ENCODE peak calls at places on chromosomes 13 and 19, in six cellular contexts. One of them, this sample, is unnamed.

GRCh38 chr13:19587635-19588300 is 26.4 kb upstream of the TPTE2 start:
- DNase-seq in head of caudate nucleus: peak
- DNase-seq in stimulated activated CD8-positive, alpha-beta memory T cell treated with anti-CD3 and anti-CD28 coated beads, Interleukin-15, amount 100 ng/mL, for 24 hours: no peak
- DNase-seq in cardiac fibroblast: peak
- DNase-seq in tibial nerve: peak
- DNase-seq in kidney glomerular epithelial cell: peak
- DNase-seq in this sample: peak

GRCh38 chr13:24842533-24843278 is 78.7 kb downstream of the RNF17 start:
- DNase-seq in head of caudate nucleus: no peak
- DNase-seq in stimulated activated CD8-positive, alpha-beta memory T cell treated with anti-CD3 and anti-CD28 coated beads, Interleukin-15, amount 100 ng/mL, for 24 hours: no peak
- DNase-seq in cardiac fibroblast: no peak
- DNase-seq in tibial nerve: no peak
- DNase-seq in kidney glomerular epithelial cell: no peak
- DNase-seq in this sample: no peak

GRCh38 chr19:29548483-29549085 is 22.8 kb downstream of the VSTM2B start:
- DNase-seq in head of caudate nucleus: no peak
- DNase-seq in stimulated activated CD8-positive, alpha-beta memory T cell treated with anti-CD3 and anti-CD28 coated beads, Interleukin-15, amount 100 ng/mL, for 24 hours: no peak
- DNase-seq in cardiac fibroblast: no peak
- DNase-seq in tibial nerve: no peak
- DNase-seq in kidney glomerular epithelial cell: no peak
- DNase-seq in this sample: no peak

GRCh38 chr19:10751109-10751972 is 33.5 kb downstream of the DNM2 start:
- DNase-seq in head of caudate nucleus: no peak
- DNase-seq in stimulated activated CD8-positive, alpha-beta memory T cell treated with anti-CD3 and anti-CD28 coated beads, Interleukin-15, amount 100 ng/mL, for 24 hours: no peak
- DNase-seq in cardiac fibroblast: peak
- DNase-seq in tibial nerve: no peak
- DNase-seq in kidney glomerular epithelial cell: no peak
- DNase-seq in this sample: no peak

GRCh38 chr13:61423879-61424278 is 8.2 kb upstream of the PCDH20 start:
- DNase-seq in head of caudate nucleus: no peak
- DNase-seq in stimulated activated CD8-positive, alpha-beta memory T cell treated with anti-CD3 and anti-CD28 coated beads, Interleukin-15, amount 100 ng/mL, for 24 hours: no peak
- DNase-seq in cardiac fibroblast: no peak
- DNase-seq in tibial nerve: no peak
- DNase-seq in kidney glomerular epithelial cell: no peak
- DNase-seq in this sample: no peak

GRCh38 chr13:83327091-83327490 is 555.2 kb downstream of the SLITRK1 start:
- DNase-seq in head of caudate nucleus: no peak
- DNase-seq in stimulated activated CD8-positive, alpha-beta memory T cell treated with anti-CD3 and anti-CD28 coated beads, Interleukin-15, amount 100 ng/mL, for 24 hours: no peak
- DNase-seq in cardiac fibroblast: no peak
- DNase-seq in tibial nerve: no peak
- DNase-seq in kidney glomerular epithelial cell: no peak
- DNase-seq in this sample: no peak

GRCh38 chr13:91292630-91293221 is 54.8 kb upstream of the MIR17HG start:
- DNase-seq in head of caudate nucleus: no peak
- DNase-seq in stimulated activated CD8-positive, alpha-beta memory T cell treated with anti-CD3 and anti-CD28 coated beads, Interleukin-15, amount 100 ng/mL, for 24 hours: no peak
- DNase-seq in cardiac fibroblast: no peak
- DNase-seq in tibial nerve: no peak
- DNase-seq in kidney glomerular epithelial cell: no peak
- DNase-seq in this sample: no peak

GRCh38 chr13:19182536-19182935 is 912 bp upstream of the TUBA3C start:
- DNase-seq in head of caudate nucleus: no peak
- DNase-seq in stimulated activated CD8-positive, alpha-beta memory T cell treated with anti-CD3 and anti-CD28 coated beads, Interleukin-15, amount 100 ng/mL, for 24 hours: no peak
- DNase-seq in cardiac fibroblast: no peak
- DNase-seq in tibial nerve: no peak
- DNase-seq in kidney glomerular epithelial cell: no peak
- DNase-seq in this sample: no peak

GRCh38 chr13:34941835-34942731 is at the start of gene NBEA:
- DNase-seq in head of caudate nucleus: peak
- DNase-seq in stimulated activated CD8-positive, alpha-beta memory T cell treated with anti-CD3 and anti-CD28 coated beads, Interleukin-15, amount 100 ng/mL, for 24 hours: peak
- DNase-seq in cardiac fibroblast: peak
- DNase-seq in tibial nerve: peak
- DNase-seq in kidney glomerular epithelial cell: peak
- DNase-seq in this sample: peak

GRCh38 chr13:95221991-95222732 is 79.1 kb downstream of the ABCC4 start:
- DNase-seq in head of caudate nucleus: no peak
- DNase-seq in stimulated activated CD8-positive, alpha-beta memory T cell treated with anti-CD3 and anti-CD28 coated beads, Interleukin-15, amount 100 ng/mL, for 24 hours: no peak
- DNase-seq in cardiac fibroblast: no peak
- DNase-seq in tibial nerve: no peak
- DNase-seq in kidney glomerular epithelial cell: no peak
- DNase-seq in this sample: no peak

GRCh38 chr13:75181906-75182305 is 300.1 kb downstream of the TBC1D4 start:
- DNase-seq in head of caudate nucleus: no peak
- DNase-seq in stimulated activated CD8-positive, alpha-beta memory T cell treated with anti-CD3 and anti-CD28 coated beads, Interleukin-15, amount 100 ng/mL, for 24 hours: no peak
- DNase-seq in cardiac fibroblast: peak
- DNase-seq in tibial nerve: no peak
- DNase-seq in kidney glomerular epithelial cell: peak
- DNase-seq in this sample: peak

GRCh38 chr13:75405976-75406703 is 75.8 kb downstream of the TBC1D4 start:
- DNase-seq in head of caudate nucleus: no peak
- DNase-seq in stimulated activated CD8-positive, alpha-beta memory T cell treated with anti-CD3 and anti-CD28 coated beads, Interleukin-15, amount 100 ng/mL, for 24 hours: no peak
- DNase-seq in cardiac fibroblast: peak
- DNase-seq in tibial nerve: peak
- DNase-seq in kidney glomerular epithelial cell: no peak
- DNase-seq in this sample: no peak

GRCh38 chr13:30466358-30466714 is 600 bp upstream of the HMGB1 start:
- DNase-seq in head of caudate nucleus: no peak
- DNase-seq in stimulated activated CD8-positive, alpha-beta memory T cell treated with anti-CD3 and anti-CD28 coated beads, Interleukin-15, amount 100 ng/mL, for 24 hours: no peak
- DNase-seq in cardiac fibroblast: no peak
- DNase-seq in tibial nerve: no peak
- DNase-seq in kidney glomerular epithelial cell: peak
- DNase-seq in this sample: peak

GRCh38 chr19:2607712-2608601 is 94.5 kb downstream of the GNG7 start:
- DNase-seq in head of caudate nucleus: no peak
- DNase-seq in stimulated activated CD8-positive, alpha-beta memory T cell treated with anti-CD3 and anti-CD28 coated beads, Interleukin-15, amount 100 ng/mL, for 24 hours: peak
- DNase-seq in cardiac fibroblast: no peak
- DNase-seq in tibial nerve: no peak
- DNase-seq in kidney glomerular epithelial cell: no peak
- DNase-seq in this sample: no peak

GRCh38 chr19:10654610-10655456 is 687 bp downstream of the ILF3 start:
- DNase-seq in head of caudate nucleus: peak
- DNase-seq in stimulated activated CD8-positive, alpha-beta memory T cell treated with anti-CD3 and anti-CD28 coated beads, Interleukin-15, amount 100 ng/mL, for 24 hours: peak
- DNase-seq in cardiac fibroblast: peak
- DNase-seq in tibial nerve: no peak
- DNase-seq in kidney glomerular epithelial cell: no peak
- DNase-seq in this sample: no peak

GRCh38 chr19:47494211-47494547 is 10.2 kb upstream of the KPTN start:
- DNase-seq in head of caudate nucleus: no peak
- DNase-seq in stimulated activated CD8-positive, alpha-beta memory T cell treated with anti-CD3 and anti-CD28 coated beads, Interleukin-15, amount 100 ng/mL, for 24 hours: no peak
- DNase-seq in cardiac fibroblast: no peak
- DNase-seq in tibial nerve: no peak
- DNase-seq in kidney glomerular epithelial cell: no peak
- DNase-seq in this sample: no peak

GRCh38 chr13:28637714-28638355 is 21.1 kb upstream of the POMP start:
- DNase-seq in head of caudate nucleus: no peak
- DNase-seq in stimulated activated CD8-positive, alpha-beta memory T cell treated with anti-CD3 and anti-CD28 coated beads, Interleukin-15, amount 100 ng/mL, for 24 hours: no peak
- DNase-seq in cardiac fibroblast: no peak
- DNase-seq in tibial nerve: peak
- DNase-seq in kidney glomerular epithelial cell: no peak
- DNase-seq in this sample: no peak

GRCh38 chr19:56403764-56404704 is at the start of gene ZNF583:
- DNase-seq in head of caudate nucleus: peak
- DNase-seq in stimulated activated CD8-positive, alpha-beta memory T cell treated with anti-CD3 and anti-CD28 coated beads, Interleukin-15, amount 100 ng/mL, for 24 hours: peak
- DNase-seq in cardiac fibroblast: peak
- DNase-seq in tibial nerve: peak
- DNase-seq in kidney glomerular epithelial cell: peak
- DNase-seq in this sample: peak

GRCh38 chr19:49409441-49410029 is 13.7 kb downstream of the PTH2 start:
- DNase-seq in head of caudate nucleus: no peak
- DNase-seq in stimulated activated CD8-positive, alpha-beta memory T cell treated with anti-CD3 and anti-CD28 coated beads, Interleukin-15, amount 100 ng/mL, for 24 hours: no peak
- DNase-seq in cardiac fibroblast: no peak
- DNase-seq in tibial nerve: no peak
- DNase-seq in kidney glomerular epithelial cell: no peak
- DNase-seq in this sample: no peak

GRCh38 chr13:83941669-83942335 is 59.5 kb upstream of the SLITRK1 start:
- DNase-seq in head of caudate nucleus: no peak
- DNase-seq in stimulated activated CD8-positive, alpha-beta memory T cell treated with anti-CD3 and anti-CD28 coated beads, Interleukin-15, amount 100 ng/mL, for 24 hours: no peak
- DNase-seq in cardiac fibroblast: no peak
- DNase-seq in tibial nerve: no peak
- DNase-seq in kidney glomerular epithelial cell: no peak
- DNase-seq in this sample: no peak

GRCh38 chr13:53045110-53045509 is 16.5 kb downstream of the OLFM4 start:
- DNase-seq in head of caudate nucleus: no peak
- DNase-seq in stimulated activated CD8-positive, alpha-beta memory T cell treated with anti-CD3 and anti-CD28 coated beads, Interleukin-15, amount 100 ng/mL, for 24 hours: no peak
- DNase-seq in cardiac fibroblast: no peak
- DNase-seq in tibial nerve: peak
- DNase-seq in kidney glomerular epithelial cell: no peak
- DNase-seq in this sample: no peak

This sample was measured in IMR-90.